ENCODE peak calls at places on chromosomes 16 and 17, in four cellular contexts. I is Peyer's patch, T is esophagus squamous epithelium, V is cardiac muscle cell. C is an unnamed sample.
A peak's percentile ranks its signal among the peaks of the same experiment; 100 is the strongest.

GRCh38 chr16:5062790-5063765 is 2.7 kb downstream of the C16orf89 start:
- DNase-seq in I (no peak), T (no peak), V (no peak), C (no peak)

GRCh38 chr17:10683853-10684252 is 13.5 kb downstream of the SCO1 start:
- DNase-seq in I (no peak), T (no peak), V (peak; percentile 55), C (no peak)

GRCh38 chr17:37605081-37605480 is 4.1 kb downstream of the SYNRG start:
- DNase-seq in I (no peak), T (no peak), V (no peak), C (no peak)

GRCh38 chr17:69723741-69724140 is 309.2 kb downstream of the MAP2K6 start:
- DNase-seq in I (no peak), T (no peak), V (peak; percentile 20), C (no peak)

GRCh38 chr16:50335198-50335958 is 33.4 kb downstream of the BRD7 start:
- DNase-seq in I (no peak), T (no peak), V (no peak), C (no peak)

GRCh38 chr17:45871718-45872117 is 22.6 kb upstream of the MAPT start:
- DNase-seq in I (no peak), T (no peak), V (no peak), C (no peak)

GRCh38 chr16:9090960-9091866 is at the start of gene HAPSTR1:
- DNase-seq in I (peak; percentile 99), T (peak; percentile 99), V (peak; percentile 100), C (peak; percentile 100)

GRCh38 chr17:73667184-73667959 is 23.1 kb upstream of the SDK2 start:
- DNase-seq in I (no peak), T (no peak), V (no peak), C (no peak)

GRCh38 chr17:38330941-38331411 is 12.8 kb downstream of the GPR179 start:
- DNase-seq in I (no peak), T (no peak), V (no peak), C (peak; percentile 62)

GRCh38 chr17:3762922-3763776 is 37.8 kb downstream of the ITGAE start:
- DNase-seq in I (no peak), T (no peak), V (no peak), C (no peak)

GRCh38 chr17:41546819-41547218 is 18.7 kb upstream of the KRT19 start:
- DNase-seq in I (no peak), T (no peak), V (no peak), C (no peak)

GRCh38 chr16:67961551-67961957 is 6.9 kb downstream of the SLC12A4 start:
- DNase-seq in I (peak; percentile 85), T (no peak), V (no peak), C (peak; percentile 78)

GRCh38 chr16:49644143-49644460 is 211.8 kb downstream of the ZNF423 start:
- DNase-seq in I (no peak), T (no peak), V (peak; percentile 42), C (no peak)

GRCh38 chr16:55534773-55535172 is 25.9 kb downstream of the LPCAT2 start:
- DNase-seq in I (no peak), T (no peak), V (no peak), C (no peak)

GRCh38 chr17:43026610-43027009 is 1.6 kb downstream of the RND2 start:
- DNase-seq in I (no peak), T (no peak), V (no peak), C (no peak)

GRCh38 chr17:61700252-61700651 is 109.2 kb upstream of the NACA2 start:
- DNase-seq in I (no peak), T (no peak), V (no peak), C (no peak)

GRCh38 chr17:40563371-40564052 is 1.8 kb downstream of the CCR7 start:
- DNase-seq in I (no peak), T (no peak), V (no peak), C (no peak)

GRCh38 chr17:39166437-39167335 is 725 bp upstream of the ARL5C start:
- DNase-seq in I (no peak), T (no peak), V (no peak), C (no peak)

GRCh38 chr17:30969989-30970680 is 704 bp upstream of the RNF135 start:
- DNase-seq in I (peak; percentile 54), T (no peak), V (peak; percentile 23), C (no peak)

GRCh38 chr17:39057807-39058206 is 90.6 kb upstream of the FBXO47 start:
- DNase-seq in I (no peak), T (no peak), V (no peak), C (no peak)

GRCh38 chr17:48392836-48393235 is 37.2 kb downstream of the SKAP1 start:
- DNase-seq in I (no peak), T (no peak), V (no peak), C (no peak)

GRCh38 chr16:78973041-78973440 is 627.5 kb downstream of the MAF start:
- DNase-seq in I (no peak), T (no peak), V (peak; percentile 0), C (no peak)

GRCh38 chr17:35865412-35866355 is 3.0 kb downstream of the HEATR9 start:
- DNase-seq in I (no peak), T (no peak), V (peak; percentile 70), C (no peak)

GRCh38 chr16:24539850-24540484 is 601 bp downstream of the RBBP6 start:
- DNase-seq in I (peak; percentile 79), T (no peak), V (peak; percentile 61), C (peak; percentile 82)

GRCh38 chr17:7045492-7046126 is 1.7 kb upstream of the SLC16A11 start:
- DNase-seq in I (no peak), T (no peak), V (peak; percentile 89), C (no peak)

GRCh38 chr16:84368327-84368996 is at the start of gene ATP2C2:
- DNase-seq in I (peak; percentile 88), T (no peak), V (no peak), C (peak; percentile 85)

GRCh38 chr16:56701534-56701933 is 19.3 kb downstream of the MT1X start:
- DNase-seq in I (no peak), T (no peak), V (no peak), C (no peak)

GRCh38 chr17:28369684-28370034 is 448 bp downstream of the VTN start:
- DNase-seq in I (peak; percentile 45), T (no peak), V (no peak), C (no peak)

GRCh38 chr17:66273391-66273722 is 29.1 kb upstream of the PRKCA start:
- DNase-seq in I (no peak), T (no peak), V (no peak), C (no peak)

GRCh38 chr17:66271512-66271911 is 30.9 kb upstream of the PRKCA start:
- DNase-seq in I (no peak), T (no peak), V (no peak), C (no peak)

GRCh38 chr17:66272699-66273390 is 29.6 kb upstream of the PRKCA start:
- DNase-seq in I (no peak), T (no peak), V (peak; percentile 68), C (no peak)

GRCh38 chr17:66276328-66276937 is 26.0 kb upstream of the PRKCA start:
- DNase-seq in I (no peak), T (no peak), V (peak; percentile 67), C (no peak)

GRCh38 chr17:66275651-66276050 is 26.8 kb upstream of the PRKCA start:
- DNase-seq in I (no peak), T (no peak), V (peak; percentile 78), C (no peak)
- TF ChIP-seq CTCF in I (no peak), T (no peak), V (no peak), C (no peak)

GRCh38 chr16:16030449-16030848 is 81.0 kb downstream of the ABCC1 start:
- DNase-seq in I (no peak), T (no peak), V (no peak), C (peak; percentile 60)
- H3K27ac ChIP-seq in I (peak overlapping the region; percentile 6), T (peak overlapping the region; percentile 56), V (no peak overlapping the region), C (peak overlapping the region; percentile 67)

GRCh38 chr16:88940196-88941050 is 36.6 kb downstream of the CBFA2T3 start:
- DNase-seq in I (no peak), T (no peak), V (no peak), C (no peak)
- H3K4me1 ChIP-seq in I (peaks cover 25% of the 10 kb centered on the region), T (peaks cover 71% of the 10 kb centered on the region), V (no peaks in the 10 kb centered on the region), C (peaks cover 57% of the 10 kb centered on the region)

GRCh38 chr17:15456972-15457722 is 10.3 kb downstream of the CDRT4 start:
- DNase-seq in I (no peak), T (no peak), V (peak; percentile 87), C (no peak)
- TF ChIP-seq CTCF in I (no peak), T (no peak), V (peak; percentile 58), C (peak; percentile 41)

DNA sequence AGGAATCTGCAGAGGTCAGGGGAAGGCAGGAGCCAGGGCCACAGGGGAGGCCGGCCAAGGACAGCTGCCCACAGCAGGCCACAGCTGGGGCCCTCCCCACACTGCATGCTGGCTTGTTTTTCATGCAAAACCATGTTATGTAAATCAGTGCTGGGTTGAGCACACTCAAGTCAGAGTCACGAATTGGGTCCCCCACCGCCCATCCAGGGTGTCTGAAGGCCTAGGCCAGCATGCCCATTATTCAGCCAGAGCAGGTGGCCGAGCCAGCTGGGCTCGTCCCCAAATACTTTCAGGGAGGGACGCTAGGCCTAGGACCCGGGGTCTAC is 51.2 kb upstream of the TOB1 start:
- DNase-seq in I (no peak), T (no peak), V (no peak), C (no peak)
- H3K27ac ChIP-seq in I (no peak overlapping the region), T (peak overlapping the region; percentile 88), V (no peak overlapping the region), C (no peak overlapping the region)

GRCh38 chr17:17892009-17892408 is 55.2 kb upstream of the SREBF1 start:
- DNase-seq in I (peak; percentile 45), T (no peak), V (no peak), C (no peak)
- H3K4me1 ChIP-seq in I (no peaks in the 10 kb centered on the region), T (peaks cover 20% of the 10 kb centered on the region), V (peaks cover 16% of the 10 kb centered on the region), C (peaks cover 11% of the 10 kb centered on the region)

GRCh38 chr17:64234961-64235360 is 28.1 kb downstream of the TEX2 start:
- DNase-seq in I (no peak), T (no peak), V (no peak), C (no peak)

GRCh38 chr17:64232466-64233262 is 30.4 kb downstream of the TEX2 start:
- DNase-seq in I (no peak), T (no peak), V (no peak), C (no peak)

GRCh38 chr17:64240741-64241347 is 22.2 kb downstream of the TEX2 start:
- DNase-seq in I (no peak), T (no peak), V (peak; percentile 68), C (no peak)

GRCh38 chr17:64240261-64240740 is 22.8 kb downstream of the TEX2 start:
- DNase-seq in I (no peak), T (no peak), V (peak; percentile 32), C (no peak)

DNA sequence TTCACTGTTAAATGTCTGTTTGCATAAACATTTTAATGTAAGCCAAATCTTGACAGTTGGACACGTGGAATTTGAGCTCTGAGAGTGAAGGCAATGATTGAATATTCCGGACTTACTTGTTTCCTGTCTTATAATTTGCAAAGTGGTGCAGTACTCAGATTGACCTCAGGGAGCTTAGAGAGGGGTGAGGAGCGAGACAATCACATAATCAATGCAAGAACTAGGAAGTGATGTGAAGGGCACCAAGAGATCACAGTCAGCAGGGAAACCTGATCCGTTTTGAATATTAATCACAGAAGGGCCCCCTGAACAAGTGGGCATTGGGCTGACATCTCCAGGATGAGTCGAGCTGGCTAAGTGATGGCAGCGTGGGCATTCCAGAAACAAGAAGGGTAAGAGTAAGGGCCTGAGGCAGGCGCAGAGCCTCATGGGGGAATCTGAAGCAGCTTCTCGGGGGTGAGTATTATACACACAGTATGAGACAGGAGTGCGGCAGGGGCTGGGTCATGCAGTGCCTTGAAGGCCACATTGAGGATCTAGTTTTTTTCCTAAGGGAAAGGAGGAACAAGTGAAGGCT is 26.1 kb downstream of the TEX2 start:
- DNase-seq in I (no peak), T (no peak), V (no peak), C (no peak)
- TF ChIP-seq CTCF in I (no peak), T (no peak), V (peak; percentile 29), C (no peak)

C was measured in lower lobe of right lung.